ENCODE peak calls at places on chromosomes 6 and 20, in eight cellular contexts. One of them, this sample, is unnamed. For H3K4me1, the result is how much of the 10 kb centered on the place peaks cover.

GRCh38 chr20:219290-220115 is 7.6 kb upstream of the DEFB129 start:
- DNase-seq in heart left ventricle: no peak
- DNase-seq in testis: no peak
- DNase-seq in sigmoid colon: no peak
- DNase-seq in psoas muscle: no peak
- DNase-seq in A549: peak
- DNase-seq in right atrium auricular region: no peak
- DNase-seq in left lung: no peak
- DNase-seq in this sample: no peak

GRCh38 chr20:35511814-35512420 is 17.5 kb downstream of the C20orf173 start:
- DNase-seq in heart left ventricle: no peak
- DNase-seq in testis: peak
- DNase-seq in sigmoid colon: no peak
- DNase-seq in psoas muscle: peak
- DNase-seq in A549: peak
- DNase-seq in right atrium auricular region: no peak
- DNase-seq in left lung: no peak
- DNase-seq in this sample: no peak

GRCh38 chr6:16576391-16577368 is 184.6 kb downstream of the ATXN1 start:
- DNase-seq in heart left ventricle: no peak
- DNase-seq in testis: no peak
- DNase-seq in sigmoid colon: no peak
- DNase-seq in psoas muscle: no peak
- DNase-seq in A549: peak
- DNase-seq in right atrium auricular region: no peak
- DNase-seq in left lung: no peak
- DNase-seq in this sample: no peak

GRCh38 chr20:39876974-39877615 is 811.9 kb downstream of the MAFB start:
- DNase-seq in heart left ventricle: no peak
- DNase-seq in testis: no peak
- DNase-seq in sigmoid colon: no peak
- DNase-seq in psoas muscle: no peak
- DNase-seq in A549: no peak
- DNase-seq in right atrium auricular region: no peak
- DNase-seq in left lung: no peak
- DNase-seq in this sample: no peak

GRCh38 chr6:37679539-37680476 is 17.9 kb downstream of the MDGA1 start:
- DNase-seq in heart left ventricle: no peak
- DNase-seq in testis: no peak
- DNase-seq in sigmoid colon: no peak
- DNase-seq in psoas muscle: no peak
- DNase-seq in A549: no peak
- DNase-seq in right atrium auricular region: no peak
- DNase-seq in left lung: no peak
- DNase-seq in this sample: no peak

GRCh38 chr6:161211380-161212035 is 62.4 kb downstream of the AGPAT4 start:
- DNase-seq in heart left ventricle: no peak
- DNase-seq in testis: no peak
- DNase-seq in sigmoid colon: no peak
- DNase-seq in psoas muscle: no peak
- DNase-seq in A549: peak
- DNase-seq in right atrium auricular region: no peak
- DNase-seq in left lung: no peak
- DNase-seq in this sample: no peak

GRCh38 chr20:56400001-56400640 is 7.7 kb downstream of the CSTF1 start:
- DNase-seq in heart left ventricle: no peak
- DNase-seq in testis: peak
- DNase-seq in sigmoid colon: no peak
- DNase-seq in psoas muscle: no peak
- DNase-seq in A549: peak
- DNase-seq in right atrium auricular region: peak
- DNase-seq in left lung: no peak
- DNase-seq in this sample: no peak

GRCh38 chr6:21665436-21666199 is 72.1 kb downstream of the SOX4 start:
- DNase-seq in heart left ventricle: no peak
- DNase-seq in testis: no peak
- DNase-seq in sigmoid colon: no peak
- DNase-seq in psoas muscle: peak
- DNase-seq in A549: no peak
- DNase-seq in right atrium auricular region: no peak
- DNase-seq in left lung: peak
- DNase-seq in this sample: peak

GRCh38 chr6:69216127-69216526 is 580.7 kb downstream of the LMBRD1 start:
- DNase-seq in heart left ventricle: no peak
- DNase-seq in testis: no peak
- DNase-seq in sigmoid colon: no peak
- DNase-seq in psoas muscle: no peak
- DNase-seq in A549: no peak
- DNase-seq in right atrium auricular region: no peak
- DNase-seq in left lung: no peak
- DNase-seq in this sample: no peak

GRCh38 chr6:168480481-168480880 is 39.5 kb downstream of the SMOC2 start:
- DNase-seq in heart left ventricle: no peak
- DNase-seq in testis: no peak
- DNase-seq in sigmoid colon: no peak
- DNase-seq in psoas muscle: no peak
- DNase-seq in A549: no peak
- DNase-seq in right atrium auricular region: no peak
- DNase-seq in left lung: no peak
- DNase-seq in this sample: no peak

GRCh38 chr20:58698741-58699141 is 6.1 kb downstream of the NPEPL1 start:
- DNase-seq in heart left ventricle: no peak
- DNase-seq in testis: peak
- DNase-seq in sigmoid colon: peak
- DNase-seq in psoas muscle: peak
- DNase-seq in A549: no peak
- DNase-seq in right atrium auricular region: no peak
- DNase-seq in left lung: peak
- DNase-seq in this sample: no peak

GRCh38 chr6:115891111-115891669 is 169.5 kb downstream of the FRK start:
- DNase-seq in heart left ventricle: no peak
- DNase-seq in testis: no peak
- DNase-seq in sigmoid colon: no peak
- DNase-seq in psoas muscle: no peak
- DNase-seq in A549: peak
- DNase-seq in right atrium auricular region: no peak
- DNase-seq in left lung: no peak
- DNase-seq in this sample: no peak

GRCh38 chr6:46015119-46015968 is at the start of gene CLIC5:
- DNase-seq in heart left ventricle: peak
- DNase-seq in testis: no peak
- DNase-seq in sigmoid colon: no peak
- DNase-seq in psoas muscle: peak
- DNase-seq in A549: no peak
- DNase-seq in right atrium auricular region: no peak
- DNase-seq in left lung: peak
- DNase-seq in this sample: no peak

GRCh38 chr6:2478200-2478599 is 232.8 kb upstream of the GMDS start:
- DNase-seq in heart left ventricle: peak
- DNase-seq in testis: no peak
- DNase-seq in sigmoid colon: no peak
- DNase-seq in psoas muscle: no peak
- DNase-seq in A549: no peak
- DNase-seq in right atrium auricular region: no peak
- DNase-seq in left lung: no peak
- DNase-seq in this sample: no peak

GRCh38 chr20:49399329-49399728 is 83.1 kb downstream of the KCNB1 start:
- DNase-seq in heart left ventricle: no peak
- DNase-seq in testis: peak
- DNase-seq in sigmoid colon: peak
- DNase-seq in psoas muscle: peak
- DNase-seq in A549: no peak
- DNase-seq in right atrium auricular region: no peak
- DNase-seq in left lung: no peak
- DNase-seq in this sample: peak

GRCh38 chr6:82870582-82871172 is 195.0 kb downstream of the UBE3D start:
- DNase-seq in heart left ventricle: no peak
- DNase-seq in testis: no peak
- DNase-seq in sigmoid colon: no peak
- DNase-seq in psoas muscle: no peak
- DNase-seq in A549: no peak
- DNase-seq in right atrium auricular region: no peak
- DNase-seq in left lung: no peak
- DNase-seq in this sample: no peak

GRCh38 chr6:15017251-15017650 is 228.6 kb upstream of the JARID2 start:
- DNase-seq in heart left ventricle: peak
- DNase-seq in testis: peak
- DNase-seq in sigmoid colon: no peak
- DNase-seq in psoas muscle: peak
- DNase-seq in A549: no peak
- DNase-seq in right atrium auricular region: no peak
- DNase-seq in left lung: no peak
- DNase-seq in this sample: no peak

GRCh38 chr6:106118835-106119443 is 32.8 kb downstream of the PRDM1 start:
- DNase-seq in heart left ventricle: no peak
- DNase-seq in testis: no peak
- DNase-seq in sigmoid colon: no peak
- DNase-seq in psoas muscle: no peak
- DNase-seq in A549: no peak
- DNase-seq in right atrium auricular region: no peak
- DNase-seq in left lung: no peak
- DNase-seq in this sample: no peak
- H3K4me1 ChIP-seq in heart left ventricle: under half
- H3K4me1 ChIP-seq in testis: under half
- H3K4me1 ChIP-seq in sigmoid colon: under half
- H3K4me1 ChIP-seq in psoas muscle: under half
- H3K4me1 ChIP-seq in A549: under half
- H3K4me1 ChIP-seq in right atrium auricular region: under half
- H3K4me1 ChIP-seq in left lung: under half
- H3K4me1 ChIP-seq in this sample: under half

DNA sequence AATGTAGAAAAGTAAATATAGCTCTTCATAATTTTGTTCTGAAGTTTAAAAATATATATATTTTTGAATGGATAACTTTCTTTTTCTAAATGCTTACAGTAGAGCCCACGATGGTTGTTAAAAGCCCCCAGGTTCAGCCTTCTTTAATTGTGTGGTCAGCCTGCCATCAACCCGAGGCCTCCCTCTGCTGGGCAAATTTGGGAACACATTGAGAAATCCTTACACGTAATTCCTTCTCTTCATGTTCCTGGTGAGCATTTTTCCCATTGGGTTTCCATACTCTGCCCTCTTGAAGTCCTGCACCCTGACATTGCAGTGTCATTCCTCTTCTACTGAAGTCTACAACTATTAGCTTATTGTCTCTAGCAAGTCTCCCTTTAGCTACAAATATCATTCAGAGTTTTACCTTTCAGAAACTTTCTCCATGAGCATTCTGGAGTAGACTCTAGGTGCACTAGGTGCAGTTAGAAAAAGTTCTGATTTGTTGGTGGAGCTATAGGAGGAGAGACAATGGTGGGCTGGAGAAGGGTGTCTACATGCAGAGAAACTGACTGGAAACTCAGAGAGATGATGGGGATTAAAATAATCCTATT is 40.6 kb downstream of the TRIM38 start:
- DNase-seq in heart left ventricle: peak
- DNase-seq in testis: peak
- DNase-seq in sigmoid colon: no peak
- DNase-seq in psoas muscle: peak
- DNase-seq in A549: peak
- DNase-seq in right atrium auricular region: peak
- DNase-seq in left lung: no peak
- DNase-seq in this sample: peak
- TF ChIP-seq CTCF in heart left ventricle: peak
- TF ChIP-seq CTCF in testis: peak
- TF ChIP-seq CTCF in sigmoid colon: peak
- TF ChIP-seq CTCF in psoas muscle: peak
- TF ChIP-seq CTCF in A549: peak
- TF ChIP-seq CTCF in right atrium auricular region: peak
- TF ChIP-seq CTCF in left lung: peak
- TF ChIP-seq CTCF in this sample: peak

DNA sequence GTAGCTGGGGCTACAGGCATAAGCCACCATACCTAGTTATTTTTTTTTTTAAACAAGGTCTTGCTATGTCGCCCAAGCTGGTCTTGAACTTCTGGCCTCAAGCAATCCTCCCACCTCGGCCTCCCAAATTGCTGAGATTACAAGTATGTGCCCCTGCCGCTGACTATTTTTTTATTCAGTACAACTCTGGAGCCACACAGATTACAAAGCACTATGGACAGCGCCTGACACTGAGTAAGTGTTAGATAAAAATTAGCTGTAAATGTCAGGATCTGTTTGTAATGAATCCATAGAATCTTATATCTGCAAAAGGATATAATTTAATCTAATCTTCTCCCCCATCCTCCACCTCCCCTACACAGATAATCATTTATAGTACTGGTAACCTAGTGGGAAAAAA is 15.3 kb upstream of the COL12A1 start:
- DNase-seq in heart left ventricle: no peak
- DNase-seq in testis: no peak
- DNase-seq in sigmoid colon: no peak
- DNase-seq in psoas muscle: no peak
- DNase-seq in A549: no peak
- DNase-seq in right atrium auricular region: no peak
- DNase-seq in left lung: no peak
- DNase-seq in this sample: no peak
- H3K4me1 ChIP-seq in heart left ventricle: under half
- H3K4me1 ChIP-seq in testis: under half
- H3K4me1 ChIP-seq in sigmoid colon: under half
- H3K4me1 ChIP-seq in psoas muscle: under half
- H3K4me1 ChIP-seq in A549: under half
- H3K4me1 ChIP-seq in right atrium auricular region: under half
- H3K4me1 ChIP-seq in left lung: under half
- H3K4me1 ChIP-seq in this sample: under half

GRCh38 chr20:6142348-6142993 is 19.6 kb upstream of the FERMT1 start:
- DNase-seq in heart left ventricle: peak
- DNase-seq in testis: peak
- DNase-seq in sigmoid colon: no peak
- DNase-seq in psoas muscle: no peak
- DNase-seq in A549: peak
- DNase-seq in right atrium auricular region: no peak
- DNase-seq in left lung: no peak
- DNase-seq in this sample: peak

GRCh38 chr20:6140947-6141346 is 18.1 kb upstream of the FERMT1 start:
- DNase-seq in heart left ventricle: no peak
- DNase-seq in testis: peak
- DNase-seq in sigmoid colon: no peak
- DNase-seq in psoas muscle: no peak
- DNase-seq in A549: peak
- DNase-seq in right atrium auricular region: no peak
- DNase-seq in left lung: no peak
- DNase-seq in this sample: no peak
- TF ChIP-seq CTCF in heart left ventricle: no peak
- TF ChIP-seq CTCF in testis: no peak
- TF ChIP-seq CTCF in sigmoid colon: no peak
- TF ChIP-seq CTCF in psoas muscle: no peak
- TF ChIP-seq CTCF in A549: no peak
- TF ChIP-seq CTCF in right atrium auricular region: no peak
- TF ChIP-seq CTCF in left lung: no peak
- TF ChIP-seq CTCF in this sample: no peak

GRCh38 chr20:50513169-50514034 is 3.2 kb downstream of the PTPN1 start:
- DNase-seq in heart left ventricle: no peak
- DNase-seq in testis: no peak
- DNase-seq in sigmoid colon: no peak
- DNase-seq in psoas muscle: no peak
- DNase-seq in A549: no peak
- DNase-seq in right atrium auricular region: no peak
- DNase-seq in left lung: no peak
- DNase-seq in this sample: no peak
- H3K4me1 ChIP-seq in heart left ventricle: under half
- H3K4me1 ChIP-seq in testis: under half
- H3K4me1 ChIP-seq in sigmoid colon: under half
- H3K4me1 ChIP-seq in psoas muscle: half or more
- H3K4me1 ChIP-seq in A549: under half
- H3K4me1 ChIP-seq in right atrium auricular region: under half
- H3K4me1 ChIP-seq in left lung: half or more
- H3K4me1 ChIP-seq in this sample: under half

This sample was measured in uterus.